ENCODE peak calls at places on chromosomes 1 and 21, in ten cellular contexts. P is naive thymus-derived CD8-positive, alpha-beta T cell; M is left ventricle myocardium superior; F is kidney tubule cell; X is activated naive CD4-positive, alpha-beta T cell; K is brain microvascular endothelial cell; A is astrocyte of the hippocampus; E is right atrium auricular region; I is neuronal stem cell; O is K562. Z is an unnamed sample.

GRCh38 chr1:93591833-93592635 is 89.6 kb downstream of the BCAR3 start:
- DNase-seq in P (peak), M (no peak), F (peak), X (no peak), K (no peak), A (peak), E (no peak), I (no peak), O (peak), Z (peak)

GRCh38 chr1:15993666-15994065 is 10.4 kb upstream of the SRARP start:
- DNase-seq in P (no peak), M (no peak), F (no peak), X (no peak), K (no peak), A (no peak), E (no peak), I (no peak), O (no peak), Z (no peak)

GRCh38 chr1:171355727-171356126 is 41.7 kb downstream of the FMO4 start:
- DNase-seq in P (no peak), M (no peak), F (peak), X (no peak), K (no peak), A (peak), E (no peak), I (no peak), O (no peak), Z (no peak)

GRCh38 chr21:34105947-34106541 is 32.7 kb downstream of the MRPS6 start:
- DNase-seq in P (no peak), M (no peak), F (no peak), X (no peak), K (no peak), A (no peak), E (no peak), I (no peak), O (no peak), Z (no peak)

GRCh38 chr1:101178688-101179491 is 57.9 kb upstream of the S1PR1 start:
- DNase-seq in P (no peak), M (no peak), F (no peak), X (no peak), K (no peak), A (no peak), E (no peak), I (no peak), O (no peak), Z (peak)

GRCh38 chr1:1536938-1537546 is 3.4 kb downstream of the TMEM240 start:
- DNase-seq in P (no peak), M (no peak), F (no peak), X (no peak), K (no peak), A (no peak), E (no peak), I (no peak), O (no peak), Z (no peak)

GRCh38 chr1:147167361-147167760 is 4.9 kb downstream of the PRKAB2 start:
- DNase-seq in P (no peak), M (no peak), F (peak), X (no peak), K (peak), A (peak), E (no peak), I (no peak), O (no peak), Z (no peak)

GRCh38 chr1:93585059-93585966 is 96.3 kb downstream of the BCAR3 start:
- DNase-seq in P (no peak), M (peak), F (peak), X (no peak), K (peak), A (peak), E (peak), I (no peak), O (no peak), Z (no peak)

GRCh38 chr21:28781602-28782274 is 210.9 kb downstream of the LTN1 start:
- DNase-seq in P (no peak), M (no peak), F (peak), X (no peak), K (peak), A (no peak), E (no peak), I (no peak), O (peak), Z (no peak)

GRCh38 chr1:67535474-67535873 is 105.3 kb upstream of the SERBP1 start:
- DNase-seq in P (no peak), M (peak), F (peak), X (no peak), K (peak), A (peak), E (peak), I (peak), O (peak), Z (no peak)

GRCh38 chr21:17775431-17776126 is 43.6 kb downstream of the C21orf91 start:
- DNase-seq in P (peak), M (no peak), F (no peak), X (no peak), K (no peak), A (no peak), E (no peak), I (no peak), O (no peak), Z (peak)

GRCh38 chr21:16124397-16125130 is 394.8 kb downstream of the USP25 start:
- DNase-seq in P (no peak), M (no peak), F (peak), X (no peak), K (peak), A (peak), E (no peak), I (no peak), O (no peak), Z (no peak)

GRCh38 chr1:8374356-8374755 is 56.4 kb downstream of the SLC45A1 start:
- DNase-seq in P (no peak), M (peak), F (no peak), X (no peak), K (no peak), A (no peak), E (no peak), I (no peak), O (no peak), Z (no peak)

Z was measured in immature natural killer cell.